ENCODE peak calls at places on chromosome 15, in nine cellular contexts. U is RCC 7860, G is NCI-H1436, R is nephron progenitor cell, B is NCI-H1092, Y is HS-27A, V is HFFc6, Q is GM04504, O is posterior cingulate gyrus. I is an unnamed sample.
A peak's percentile ranks its signal among the peaks of the same experiment; 100 is the strongest.

GRCh38 chr15:101045835-101046691 is 126.9 kb downstream of the LRRK1 start:
- DNase-seq in V (no peak), R (no peak), B (no peak), O (no peak), G (no peak), Y (no peak), Q (no peak), U (no peak), I (no peak)

GRCh38 chr15:82663186-82663600 is 16.0 kb upstream of the CPEB1 start:
- DNase-seq in Q (peak; percentile 9), G (no peak), Y (peak; percentile 17), O (no peak), V (no peak), R (peak; percentile 95), U (no peak), B (no peak), I (peak; percentile 66)

GRCh38 chr15:36527512-36528162 is 51.8 kb upstream of the CDIN1 start:
- DNase-seq in B (no peak), Q (no peak), G (peak; percentile 56), R (peak; percentile 33), O (no peak), Y (no peak), U (no peak), V (no peak), I (no peak)

GRCh38 chr15:92884813-92885461 is 15.2 kb upstream of the CHD2 start:
- DNase-seq in Y (no peak), O (no peak), R (no peak), Q (no peak), V (no peak), U (no peak), B (no peak), G (no peak), I (no peak)

GRCh38 chr15:52124270-52124878 is 11.8 kb upstream of the BCL2L10 start:
- DNase-seq in O (no peak), B (no peak), R (no peak), Y (no peak), V (peak; percentile 48), G (no peak), Q (no peak), U (peak; percentile 59), I (no peak)

GRCh38 chr15:73575636-73576247 is 57.4 kb downstream of the NPTN start:
- DNase-seq in G (no peak), Y (no peak), Q (no peak), B (no peak), V (no peak), O (no peak), U (no peak), R (no peak), I (peak; percentile 80)

GRCh38 chr15:101525087-101525669 is 35.7 kb upstream of the PCSK6 start:
- DNase-seq in B (no peak), U (no peak), G (no peak), O (no peak), Y (no peak), R (no peak), Q (no peak), V (no peak), I (no peak)

GRCh38 chr15:64166104-64166890 is 3.5 kb upstream of the PPIB start:
- DNase-seq in V (no peak), Y (no peak), R (no peak), O (no peak), G (no peak), B (no peak), Q (no peak), U (no peak), I (no peak)

GRCh38 chr15:101204744-101205535 is 46.9 kb downstream of the CHSY1 start:
- DNase-seq in Y (no peak), V (peak; percentile 39), B (no peak), U (no peak), R (no peak), Q (no peak), G (no peak), O (no peak), I (no peak)

GRCh38 chr15:81865850-81866537 is 179.8 kb downstream of the MEX3B start:
- DNase-seq in O (no peak), G (no peak), B (no peak), Q (no peak), R (no peak), U (no peak), Y (no peak), V (no peak), I (no peak)

GRCh38 chr15:51938286-51938685 is 33.3 kb downstream of the LEO1 start:
- DNase-seq in U (no peak), Y (no peak), B (no peak), G (no peak), R (no peak), O (no peak), Q (no peak), V (no peak), I (no peak)

I was measured in left ventricle myocardium superior.